ENCODE peak calls at places on chromosomes 3 and 15, in five cellular contexts. B, S, A, E and U are unnamed samples.

GRCh38 chr3:50525987-50526386 is 22.6 kb upstream of the CACNA2D2 start:
- DNase-seq in B (peak; percentile 56), A (no peak), S (no peak), E (peak; percentile 14), U (peak; percentile 71)

GRCh38 chr3:58868101-58868779 is 181.6 kb downstream of the CFAP20DC start:
- DNase-seq in B (no peak), E (no peak), S (no peak), A (no peak), U (no peak)

GRCh38 chr3:150582620-150583019 is 20.5 kb upstream of the SELENOT start:
- DNase-seq in E (no peak), A (no peak), S (no peak), B (no peak), U (no peak)

GRCh38 chr15:81336568-81336967 is 12.6 kb upstream of the STARD5 start:
- DNase-seq in S (no peak), B (no peak), E (peak; percentile 34), A (no peak), U (peak; percentile 57)

GRCh38 chr3:15815696-15816095 is 17.9 kb upstream of the ANKRD28 start:
- DNase-seq in E (no peak), B (no peak), S (no peak), A (no peak), U (peak; percentile 68)

GRCh38 chr15:59199775-59200465 is 6.7 kb upstream of the LDHAL6B start:
- DNase-seq in S (no peak), B (no peak), E (no peak), A (peak; percentile 35), U (peak; percentile 61)

GRCh38 chr15:92930776-92931175 is 30.7 kb downstream of the CHD2 start:
- DNase-seq in E (no peak), A (no peak), S (no peak), B (no peak), U (peak; percentile 34)

GRCh38 chr3:113421082-113421481 is 20.2 kb downstream of the CFAP44 start:
- DNase-seq in S (no peak), E (no peak), A (no peak), B (no peak), U (no peak)

GRCh38 chr3:184827572-184827971 is 15.6 kb downstream of the VPS8 start:
- DNase-seq in E (no peak), A (no peak), B (no peak), S (no peak), U (no peak)

GRCh38 chr15:74542192-74543042 is 1.4 kb downstream of the ARID3B start:
- DNase-seq in E (no peak), S (no peak), A (no peak), B (no peak), U (peak; percentile 9)

GRCh38 chr15:74543043-74543422 is 2.0 kb downstream of the ARID3B start:
- DNase-seq in S (no peak), B (no peak), E (no peak), A (no peak), U (no peak)

GRCh38 chr15:74545061-74545460 is 4.0 kb downstream of the ARID3B start:
- DNase-seq in S (no peak), E (no peak), A (no peak), B (no peak), U (no peak)

GRCh38 chr15:74541494-74542191 is 623 bp downstream of the ARID3B start:
- DNase-seq in S (no peak), B (peak; percentile 11), A (no peak), E (peak; percentile 50), U (peak; percentile 30)

GRCh38 chr15:74543583-74543982 is 2.6 kb downstream of the ARID3B start:
- DNase-seq in S (no peak), E (peak; percentile 6), A (no peak), B (no peak), U (peak; percentile 13)
- TF ChIP-seq CTCF in S (no peak), E (peak; percentile 55), A (peak; percentile 82), B (no peak), U (peak; percentile 14)

DNA sequence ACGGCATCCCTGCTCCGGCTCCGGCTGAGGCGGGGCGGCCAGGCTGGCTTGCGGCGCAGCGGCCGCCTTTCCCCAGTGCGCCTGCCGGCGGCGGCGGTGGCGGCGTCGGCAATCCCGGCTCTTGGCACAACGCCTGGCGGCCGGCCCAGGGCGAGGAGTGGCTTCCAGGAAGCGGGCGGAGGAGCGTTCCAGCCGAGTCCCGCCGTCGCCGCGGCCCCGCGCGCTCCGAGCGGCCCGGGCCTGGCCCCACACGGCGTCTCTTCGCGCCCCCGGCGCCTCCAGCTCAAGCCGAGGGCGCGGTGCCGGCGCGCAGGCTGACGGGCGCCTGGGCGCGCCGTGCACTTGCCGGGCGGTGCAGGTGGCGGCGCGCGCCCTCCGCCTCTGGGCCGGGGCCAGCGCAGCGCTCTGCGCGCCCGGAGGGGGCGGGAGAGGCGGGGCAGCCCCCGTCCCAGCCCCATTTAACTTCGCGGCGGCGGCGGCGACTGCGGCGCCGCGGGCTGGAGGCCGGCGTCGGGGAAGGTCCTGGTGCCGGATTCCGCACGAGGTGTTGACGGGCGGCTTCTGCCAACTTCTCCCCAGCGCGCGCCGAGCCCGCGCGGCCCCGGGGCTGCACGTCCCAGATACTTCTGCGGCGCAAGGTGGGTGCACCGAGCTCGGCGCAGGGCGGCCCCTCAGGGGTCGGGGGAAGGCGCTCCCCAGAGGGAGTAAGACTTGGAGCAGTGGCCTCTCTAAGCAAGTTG is at the start of gene ADAMTSL3:
- DNase-seq in B (peak; percentile 56), A (no peak), E (no peak), S (peak; percentile 73), U (peak; percentile 71)
- TF ChIP-seq CTCF in B (no peak), A (peak; percentile 42), E (no peak), S (no peak), U (no peak)

GRCh38 chr3:55002416-55002930 is 74.6 kb upstream of the LRTM1 start:
- DNase-seq in S (no peak), B (no peak), A (no peak), E (no peak), U (no peak)

GRCh38 chr3:54999801-55000200 is 71.9 kb upstream of the LRTM1 start:
- DNase-seq in E (no peak), S (no peak), B (no peak), A (no peak), U (no peak)

GRCh38 chr3:55000946-55001345 is 73.1 kb upstream of the LRTM1 start:
- DNase-seq in A (no peak), B (no peak), E (no peak), S (no peak), U (no peak)

GRCh38 chr3:55000546-55000945 is 72.7 kb upstream of the LRTM1 start:
- DNase-seq in E (no peak), S (no peak), A (no peak), B (no peak), U (peak; percentile 74)

GRCh38 chr3:54999159-54999558 is 71.3 kb upstream of the LRTM1 start:
- DNase-seq in S (no peak), E (no peak), B (peak; percentile 35), A (no peak), U (peak; percentile 85)
- TF ChIP-seq CTCF in S (no peak), E (no peak), B (peak; percentile 39), A (peak; percentile 48), U (peak; percentile 25)

GRCh38 chr3:187613557-187613956 is 56.6 kb downstream of the SST start:
- DNase-seq in S (no peak), A (no peak), E (no peak), B (no peak), U (no peak)

GRCh38 chr3:187619461-187619860 is 50.7 kb downstream of the SST start:
- DNase-seq in A (no peak), S (no peak), E (no peak), B (no peak), U (no peak)

GRCh38 chr3:187618732-187619131 is 51.5 kb downstream of the SST start:
- DNase-seq in S (no peak), A (no peak), B (no peak), E (no peak), U (no peak)

GRCh38 chr3:187615630-187616029 is 54.6 kb downstream of the SST start:
- DNase-seq in E (no peak), B (no peak), S (no peak), A (no peak), U (no peak)

DNA sequence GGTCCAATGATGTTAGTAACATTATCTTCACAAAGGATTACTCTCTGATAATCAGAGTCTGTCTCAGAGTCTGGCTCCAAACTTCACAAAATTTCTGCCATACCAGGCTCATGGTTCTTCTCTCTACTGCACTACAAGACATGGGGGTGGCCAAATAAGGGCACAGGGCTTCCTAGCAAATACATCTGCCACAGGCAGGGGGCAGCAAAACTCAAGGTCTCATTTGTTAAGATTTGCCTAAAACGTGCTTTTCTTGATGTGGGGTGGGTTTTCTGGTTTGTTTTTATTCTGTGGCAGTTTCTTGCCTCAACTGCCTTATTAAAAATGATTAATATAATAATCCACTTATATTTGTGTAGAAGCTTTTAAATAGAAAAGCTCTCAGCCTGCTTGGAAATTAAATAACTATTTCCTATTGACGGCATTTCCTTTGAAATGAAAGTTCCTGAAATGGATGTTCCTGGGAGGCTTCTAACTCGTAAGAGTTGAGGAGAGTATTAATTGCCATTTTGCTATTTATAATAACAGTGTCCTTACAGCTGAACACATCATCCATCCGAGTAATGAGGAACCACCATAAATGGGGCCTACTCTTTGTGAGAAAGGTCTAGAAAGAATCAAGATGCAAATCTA is 53.8 kb downstream of the SST start:
- DNase-seq in A (no peak), B (peak; percentile 63), E (peak; percentile 18), S (no peak), U (peak; percentile 76)
- TF ChIP-seq CTCF in A (peak; percentile 81), B (peak; percentile 81), E (peak; percentile 70), S (peak; percentile 58), U (peak; percentile 78)

GRCh38 chr3:111071257-111072015 is at the start of gene NECTIN3:
- DNase-seq in S (peak; percentile 82), A (peak; percentile 92), B (peak; percentile 86), E (peak; percentile 72), U (peak; percentile 95)
- TF ChIP-seq CTCF in S (no peak), A (no peak), B (no peak), E (no peak), U (no peak)

DNA sequence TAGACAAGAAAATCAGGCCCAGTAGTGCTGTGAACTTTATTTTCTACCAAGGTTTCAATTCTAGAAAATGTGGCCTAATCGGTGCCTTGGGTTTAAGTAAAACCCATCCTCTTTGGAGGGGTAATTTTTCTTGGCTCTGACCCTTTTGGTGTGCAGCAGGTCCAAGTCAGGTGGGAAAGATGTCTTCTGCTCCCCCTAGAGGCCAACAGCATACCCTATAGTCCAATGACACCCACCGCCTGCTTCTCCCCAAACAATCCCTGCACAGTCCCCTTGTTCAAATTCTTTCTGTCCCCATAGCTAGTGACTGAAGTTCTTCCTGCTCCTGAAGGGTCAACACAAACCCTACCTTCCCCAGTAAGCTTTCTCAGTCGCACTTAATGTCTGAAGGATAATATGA is 261.8 kb upstream of the GOLGA6L4 start:
- DNase-seq in E (no peak), S (no peak), B (no peak), A (no peak), U (peak; percentile 33)
- TF ChIP-seq CTCF in E (no peak), S (no peak), B (peak; percentile 39), A (peak; percentile 76), U (peak; percentile 46)